ENCODE peak calls at places on chromosomes 12 and 14, in eight cellular contexts. N is ovary, F is transverse colon, S is neural progenitor cell, E is GM23338, H is Panc1, G is psoas muscle, M is body of pancreas. O is an unnamed sample.

GRCh38 chr14:94974893-94975292 is 182.4 kb downstream of the DICER1 start:
- DNase-seq in N (no peak), F (no peak), S (no peak), E (no peak), H (no peak), G (peak; percentile 72), M (peak; percentile 24), O (peak; percentile 71)

GRCh38 chr14:89406941-89407340 is 10.1 kb downstream of the FOXN3 start:
- DNase-seq in N (no peak), F (no peak), S (no peak), E (no peak), H (no peak), G (no peak), M (no peak), O (no peak)

GRCh38 chr14:87030182-87030581 is 962.8 kb downstream of the GALC start:
- DNase-seq in N (no peak), F (no peak), S (no peak), E (no peak), H (no peak), G (no peak), M (no peak), O (no peak)

GRCh38 chr14:71202881-71203280 is 295.6 kb downstream of the PCNX1 start:
- DNase-seq in N (no peak), F (no peak), S (no peak), E (no peak), H (no peak), G (no peak), M (no peak), O (no peak)

GRCh38 chr12:8589679-8590078 is 23.0 kb downstream of the AICDA start:
- DNase-seq in N (no peak), F (no peak), S (no peak), E (no peak), H (no peak), G (no peak), M (no peak), O (no peak)

GRCh38 chr14:53368714-53369191 is 215.6 kb upstream of the DDHD1 start:
- DNase-seq in N (no peak), F (no peak), S (no peak), E (no peak), H (no peak), G (no peak), M (no peak), O (no peak)

GRCh38 chr14:35362441-35362840 is 42.1 kb downstream of the NFKBIA start:
- DNase-seq in N (no peak), F (no peak), S (no peak), E (no peak), H (no peak), G (peak; percentile 20), M (no peak), O (no peak)

GRCh38 chr12:49930515-49931288 is 19.8 kb upstream of the AQP2 start:
- DNase-seq in N (no peak), F (no peak), S (no peak), E (no peak), H (peak; percentile 35), G (no peak), M (no peak), O (no peak)

GRCh38 chr12:99259040-99259934 is 388.3 kb upstream of the GARIN6 start:
- DNase-seq in N (no peak), F (no peak), S (no peak), E (peak; percentile 21), H (no peak), G (no peak), M (no peak), O (no peak)

GRCh38 chr12:76117067-76117691 is 32.7 kb upstream of the NAP1L1 start:
- DNase-seq in N (no peak), F (no peak), S (no peak), E (peak; percentile 12), H (no peak), G (no peak), M (peak; percentile 15), O (no peak)

GRCh38 chr14:54109521-54110120 is 153.0 kb upstream of the BMP4 start:
- DNase-seq in N (no peak), F (no peak), S (no peak), E (no peak), H (no peak), G (no peak), M (no peak), O (no peak)

GRCh38 chr14:69696633-69697557 is 70.0 kb upstream of the SRSF5 start:
- DNase-seq in N (no peak), F (no peak), S (no peak), E (no peak), H (no peak), G (no peak), M (no peak), O (peak; percentile 29)

GRCh38 chr14:103734081-103734888 is 18.7 kb downstream of the ZFYVE21 start:
- DNase-seq in N (no peak), F (no peak), S (no peak), E (no peak), H (no peak), G (peak; percentile 41), M (no peak), O (no peak)

GRCh38 chr12:70190252-70191010 is 52.8 kb upstream of the CNOT2 start:
- DNase-seq in N (no peak), F (no peak), S (no peak), E (no peak), H (no peak), G (no peak), M (no peak), O (no peak)

GRCh38 chr12:46242569-46242968 is 26.3 kb downstream of the SLC38A1 start:
- DNase-seq in N (no peak), F (no peak), S (no peak), E (no peak), H (no peak), G (no peak), M (no peak), O (no peak)

GRCh38 chr14:36944307-36945010 is 227.9 kb downstream of the SLC25A21 start:
- DNase-seq in N (no peak), F (no peak), S (no peak), E (no peak), H (no peak), G (no peak), M (no peak), O (no peak)

GRCh38 chr12:10214877-10215267 is 2.2 kb downstream of the GABARAPL1 start:
- DNase-seq in N (no peak), F (no peak), S (no peak), E (no peak), H (no peak), G (no peak), M (no peak), O (no peak)

GRCh38 chr12:103848917-103849491 is 8.0 kb upstream of the NT5DC3 start:
- DNase-seq in N (no peak), F (no peak), S (no peak), E (no peak), H (no peak), G (no peak), M (no peak), O (no peak)

GRCh38 chr12:103850429-103850828 is 9.4 kb upstream of the NT5DC3 start:
- DNase-seq in N (no peak), F (no peak), S (no peak), E (no peak), H (no peak), G (no peak), M (no peak), O (no peak)

GRCh38 chr12:103852498-103852992 is 11.5 kb upstream of the NT5DC3 start:
- DNase-seq in N (no peak), F (no peak), S (no peak), E (peak; percentile 46), H (no peak), G (no peak), M (peak; percentile 36), O (no peak)

GRCh38 chr12:103848132-103848531 is 7.1 kb upstream of the NT5DC3 start:
- DNase-seq in N (no peak), F (no peak), S (no peak), E (no peak), H (no peak), G (no peak), M (no peak), O (no peak)

DNA sequence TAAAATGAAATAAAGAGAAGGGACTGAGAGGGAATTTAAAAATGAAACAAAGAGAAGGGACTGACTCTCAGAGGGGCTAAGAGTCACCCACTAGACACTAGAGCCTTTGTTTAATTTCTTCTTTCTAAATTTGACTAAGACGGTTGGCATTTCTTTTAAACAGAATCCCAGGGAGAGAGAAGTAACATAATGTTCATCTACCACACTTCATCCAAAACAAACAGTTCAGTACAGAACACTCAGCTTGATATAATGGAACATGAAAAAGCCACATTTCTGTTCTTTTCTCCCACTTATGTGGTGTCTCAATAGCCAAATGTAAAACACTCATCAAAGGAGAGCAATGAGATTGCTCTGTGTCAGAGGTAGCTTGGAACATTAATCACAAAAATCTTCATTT is 10.1 kb upstream of the NT5DC3 start:
- DNase-seq in N (no peak), F (no peak), S (no peak), E (no peak), H (no peak), G (no peak), M (no peak), O (no peak)
- H3K4me1 ChIP-seq in N (no peaks in the 10 kb centered on the region), F (peaks cover 17% of the 10 kb centered on the region), S (no peaks in the 10 kb centered on the region), E (no peaks in the 10 kb centered on the region), H (peaks cover 4% of the 10 kb centered on the region), G (no peaks in the 10 kb centered on the region), M (peaks cover 31% of the 10 kb centered on the region), O (no peaks in the 10 kb centered on the region)

GRCh38 chr14:92549853-92550244 is 36.3 kb downstream of the RIN3 start:
- DNase-seq in N (no peak), F (no peak), S (no peak), E (no peak), H (no peak), G (peak; percentile 78), M (peak; percentile 17), O (no peak)
- H3K27ac ChIP-seq in N (no peak overlapping the region), F (peak overlapping the region; percentile 45), S (no peak overlapping the region), E (no peak overlapping the region), H (no peak overlapping the region), G (peak overlapping the region; percentile 50), M (no peak overlapping the region), O (no peak overlapping the region)

GRCh38 chr12:6635856-6636521 is at the start of gene LPAR5:
- DNase-seq in N (no peak), F (peak; percentile 91), S (no peak), E (peak; percentile 58), H (no peak), G (peak; percentile 60), M (no peak), O (peak; percentile 93)
- H3K4me3 ChIP-seq in N (no peak within 1 kb of the TSS), F (peak within 1 kb of the TSS; percentile 26), S (no peak within 1 kb of the TSS), E (peak within 1 kb of the TSS; percentile 17), H (no peak within 1 kb of the TSS), G (no peak within 1 kb of the TSS), M (no peak within 1 kb of the TSS), O (peak within 1 kb of the TSS; percentile 18)

GRCh38 chr12:116404913-116405611 is 127.6 kb upstream of the MED13L start:
- DNase-seq in N (no peak), F (no peak), S (no peak), E (no peak), H (no peak), G (no peak), M (no peak), O (peak; percentile 52)

GRCh38 chr12:116411977-116412376 is 134.5 kb upstream of the MED13L start:
- DNase-seq in N (no peak), F (no peak), S (no peak), E (no peak), H (no peak), G (no peak), M (no peak), O (no peak)

GRCh38 chr12:116406529-116406928 is 129.0 kb upstream of the MED13L start:
- DNase-seq in N (peak; percentile 32), F (peak; percentile 69), S (no peak), E (peak; percentile 65), H (no peak), G (peak; percentile 97), M (peak; percentile 61), O (peak; percentile 13)

GRCh38 chr12:116403546-116403945 is 126.1 kb upstream of the MED13L start:
- DNase-seq in N (no peak), F (no peak), S (no peak), E (no peak), H (no peak), G (no peak), M (no peak), O (no peak)

GRCh38 chr12:116408489-116409217 is 131.2 kb upstream of the MED13L start:
- DNase-seq in N (no peak), F (no peak), S (no peak), E (no peak), H (no peak), G (no peak), M (no peak), O (no peak)
- H3K4me1 ChIP-seq in N (peaks cover 2% of the 10 kb centered on the region), F (no peaks in the 10 kb centered on the region), S (peaks cover 3% of the 10 kb centered on the region), E (no peaks in the 10 kb centered on the region), H (peaks cover 32% of the 10 kb centered on the region), G (peaks cover 8% of the 10 kb centered on the region), M (no peaks in the 10 kb centered on the region), O (no peaks in the 10 kb centered on the region)

O was measured in small intestine.